ENCODE peak calls at places on chromosomes 7 and 10, in seven cellular contexts. One of them, this sample, is unnamed.

GRCh38 chr10:112388548-112388947 is 14.6 kb downstream of the ACSL5 start:
- DNase-seq in HepG2: no peak
- DNase-seq in lower leg skin: no peak
- DNase-seq in occipital lobe: no peak
- DNase-seq in memory B cell: no peak
- DNase-seq in A549: no peak
- DNase-seq in EL: no peak
- DNase-seq in this sample: no peak

GRCh38 chr7:152336754-152337368 is 98.9 kb downstream of the KMT2C start:
- DNase-seq in HepG2: peak; percentile 53
- DNase-seq in lower leg skin: no peak
- DNase-seq in occipital lobe: no peak
- DNase-seq in memory B cell: peak; percentile 33
- DNase-seq in A549: peak; percentile 71
- DNase-seq in EL: peak; percentile 49
- DNase-seq in this sample: no peak

GRCh38 chr10:111384556-111384955 is 307.7 kb downstream of the ADRA2A start:
- DNase-seq in HepG2: no peak
- DNase-seq in lower leg skin: no peak
- DNase-seq in occipital lobe: no peak
- DNase-seq in memory B cell: no peak
- DNase-seq in A549: no peak
- DNase-seq in EL: no peak
- DNase-seq in this sample: no peak

GRCh38 chr7:17989546-17989945 is 38.1 kb downstream of the PRPS1L1 start:
- DNase-seq in HepG2: no peak
- DNase-seq in lower leg skin: no peak
- DNase-seq in occipital lobe: no peak
- DNase-seq in memory B cell: no peak
- DNase-seq in A549: no peak
- DNase-seq in EL: peak; percentile 36
- DNase-seq in this sample: no peak

GRCh38 chr7:129843365-129843898 is 109.3 kb downstream of the UBE2H start:
- DNase-seq in HepG2: no peak
- DNase-seq in lower leg skin: no peak
- DNase-seq in occipital lobe: no peak
- DNase-seq in memory B cell: no peak
- DNase-seq in A549: no peak
- DNase-seq in EL: no peak
- DNase-seq in this sample: no peak

GRCh38 chr10:83373659-83374058 is 765.6 kb upstream of the GHITM start:
- DNase-seq in HepG2: no peak
- DNase-seq in lower leg skin: no peak
- DNase-seq in occipital lobe: no peak
- DNase-seq in memory B cell: no peak
- DNase-seq in A549: peak; percentile 3
- DNase-seq in EL: peak; percentile 3
- DNase-seq in this sample: peak; percentile 37

GRCh38 chr10:21398549-21399345 is 126.7 kb downstream of the SKIDA1 start:
- DNase-seq in HepG2: no peak
- DNase-seq in lower leg skin: no peak
- DNase-seq in occipital lobe: no peak
- DNase-seq in memory B cell: no peak
- DNase-seq in A549: peak; percentile 36
- DNase-seq in EL: peak; percentile 83
- DNase-seq in this sample: no peak

GRCh38 chr10:101018600-101019439 is 12.1 kb downstream of the PDZD7 start:
- DNase-seq in HepG2: peak; percentile 72
- DNase-seq in lower leg skin: peak; percentile 95
- DNase-seq in occipital lobe: peak; percentile 18
- DNase-seq in memory B cell: peak; percentile 51
- DNase-seq in A549: peak; percentile 82
- DNase-seq in EL: peak; percentile 81
- DNase-seq in this sample: peak; percentile 90

GRCh38 chr10:17793823-17794759 is 15.1 kb upstream of the MRC1 start:
- DNase-seq in HepG2: peak; percentile 56
- DNase-seq in lower leg skin: no peak
- DNase-seq in occipital lobe: no peak
- DNase-seq in memory B cell: no peak
- DNase-seq in A549: peak; percentile 79
- DNase-seq in EL: no peak
- DNase-seq in this sample: no peak

GRCh38 chr10:15836797-15837196 is 23.5 kb downstream of the MINDY3 start:
- DNase-seq in HepG2: peak; percentile 47
- DNase-seq in lower leg skin: no peak
- DNase-seq in occipital lobe: no peak
- DNase-seq in memory B cell: no peak
- DNase-seq in A549: no peak
- DNase-seq in EL: no peak
- DNase-seq in this sample: no peak